ENCODE peak calls at places on chromosomes 2 and 18, in ten cellular contexts. One of them, this sample, is unnamed.

GRCh38 chr2:139949242-139949972 is 1169.2 kb upstream of the NXPH2 start:
- DNase-seq in stomach: no peak
- DNase-seq in spleen: no peak
- DNase-seq in HCT116: no peak
- DNase-seq in transverse colon: peak; percentile 49
- DNase-seq in vagina: no peak
- DNase-seq in K562: no peak
- DNase-seq in breast epithelium: no peak
- DNase-seq in sigmoid colon: no peak
- DNase-seq in HepG2: no peak
- DNase-seq in this sample: no peak

GRCh38 chr18:25830787-25831186 is 259.6 kb downstream of the SS18 start:
- DNase-seq in stomach: peak; percentile 34
- DNase-seq in K562: no peak
- DNase-seq in vagina: no peak
- DNase-seq in sigmoid colon: no peak
- DNase-seq in breast epithelium: no peak
- DNase-seq in HepG2: peak; percentile 2
- DNase-seq in transverse colon: no peak
- DNase-seq in spleen: no peak
- DNase-seq in HCT116: no peak
- DNase-seq in this sample: no peak

GRCh38 chr2:146246017-146246733 is 1598.7 kb upstream of the ACVR2A start:
- DNase-seq in vagina: no peak
- DNase-seq in HepG2: no peak
- DNase-seq in breast epithelium: no peak
- DNase-seq in spleen: no peak
- DNase-seq in stomach: no peak
- DNase-seq in sigmoid colon: no peak
- DNase-seq in K562: no peak
- DNase-seq in transverse colon: no peak
- DNase-seq in HCT116: no peak
- DNase-seq in this sample: no peak

GRCh38 chr2:150863691-150864090 is 376.2 kb upstream of the RND3 start:
- DNase-seq in HepG2: no peak
- DNase-seq in breast epithelium: no peak
- DNase-seq in K562: no peak
- DNase-seq in sigmoid colon: no peak
- DNase-seq in spleen: no peak
- DNase-seq in HCT116: no peak
- DNase-seq in stomach: no peak
- DNase-seq in vagina: no peak
- DNase-seq in transverse colon: no peak
- DNase-seq in this sample: no peak

GRCh38 chr2:54680397-54681032 is 42.9 kb upstream of the EML6 start:
- DNase-seq in HCT116: no peak
- DNase-seq in breast epithelium: no peak
- DNase-seq in stomach: no peak
- DNase-seq in HepG2: no peak
- DNase-seq in sigmoid colon: no peak
- DNase-seq in vagina: no peak
- DNase-seq in transverse colon: no peak
- DNase-seq in K562: no peak
- DNase-seq in spleen: no peak
- DNase-seq in this sample: no peak

GRCh38 chr18:23401400-23402347 is 51.4 kb upstream of the RIOK3 start:
- DNase-seq in vagina: no peak
- DNase-seq in HCT116: no peak
- DNase-seq in HepG2: peak; percentile 81
- DNase-seq in spleen: peak; percentile 80
- DNase-seq in stomach: peak; percentile 56
- DNase-seq in K562: no peak
- DNase-seq in breast epithelium: no peak
- DNase-seq in sigmoid colon: no peak
- DNase-seq in transverse colon: peak; percentile 47
- DNase-seq in this sample: no peak

GRCh38 chr18:8734496-8734895 is 29.1 kb downstream of the MTCL1 start:
- DNase-seq in K562: no peak
- DNase-seq in sigmoid colon: no peak
- DNase-seq in breast epithelium: no peak
- DNase-seq in spleen: no peak
- DNase-seq in vagina: no peak
- DNase-seq in HCT116: no peak
- DNase-seq in transverse colon: no peak
- DNase-seq in stomach: no peak
- DNase-seq in HepG2: no peak
- DNase-seq in this sample: no peak

GRCh38 chr2:220856486-220856885 is 715.6 kb downstream of the EPHA4 start:
- DNase-seq in breast epithelium: no peak
- DNase-seq in stomach: no peak
- DNase-seq in HepG2: no peak
- DNase-seq in vagina: no peak
- DNase-seq in spleen: no peak
- DNase-seq in K562: no peak
- DNase-seq in sigmoid colon: no peak
- DNase-seq in HCT116: no peak
- DNase-seq in transverse colon: no peak
- DNase-seq in this sample: no peak

GRCh38 chr2:45894211-45894610 is 242.7 kb downstream of the PRKCE start:
- DNase-seq in spleen: no peak
- DNase-seq in breast epithelium: no peak
- DNase-seq in stomach: no peak
- DNase-seq in K562: no peak
- DNase-seq in HepG2: no peak
- DNase-seq in vagina: no peak
- DNase-seq in HCT116: no peak
- DNase-seq in sigmoid colon: no peak
- DNase-seq in transverse colon: no peak
- DNase-seq in this sample: no peak

GRCh38 chr2:45891719-45892118 is 240.2 kb downstream of the PRKCE start:
- DNase-seq in spleen: no peak
- DNase-seq in transverse colon: no peak
- DNase-seq in sigmoid colon: no peak
- DNase-seq in HCT116: no peak
- DNase-seq in vagina: no peak
- DNase-seq in stomach: no peak
- DNase-seq in K562: no peak
- DNase-seq in HepG2: no peak
- DNase-seq in breast epithelium: peak; percentile 78
- DNase-seq in this sample: no peak

GRCh38 chr2:45892757-45893156 is 241.3 kb downstream of the PRKCE start:
- DNase-seq in K562: no peak
- DNase-seq in HCT116: no peak
- DNase-seq in HepG2: no peak
- DNase-seq in transverse colon: no peak
- DNase-seq in sigmoid colon: no peak
- DNase-seq in vagina: no peak
- DNase-seq in breast epithelium: no peak
- DNase-seq in stomach: no peak
- DNase-seq in spleen: no peak
- DNase-seq in this sample: no peak

GRCh38 chr2:45890819-45891218 is 239.3 kb downstream of the PRKCE start:
- DNase-seq in stomach: no peak
- DNase-seq in vagina: no peak
- DNase-seq in transverse colon: no peak
- DNase-seq in HepG2: no peak
- DNase-seq in K562: no peak
- DNase-seq in HCT116: no peak
- DNase-seq in sigmoid colon: no peak
- DNase-seq in breast epithelium: no peak
- DNase-seq in spleen: no peak
- DNase-seq in this sample: no peak

DNA sequence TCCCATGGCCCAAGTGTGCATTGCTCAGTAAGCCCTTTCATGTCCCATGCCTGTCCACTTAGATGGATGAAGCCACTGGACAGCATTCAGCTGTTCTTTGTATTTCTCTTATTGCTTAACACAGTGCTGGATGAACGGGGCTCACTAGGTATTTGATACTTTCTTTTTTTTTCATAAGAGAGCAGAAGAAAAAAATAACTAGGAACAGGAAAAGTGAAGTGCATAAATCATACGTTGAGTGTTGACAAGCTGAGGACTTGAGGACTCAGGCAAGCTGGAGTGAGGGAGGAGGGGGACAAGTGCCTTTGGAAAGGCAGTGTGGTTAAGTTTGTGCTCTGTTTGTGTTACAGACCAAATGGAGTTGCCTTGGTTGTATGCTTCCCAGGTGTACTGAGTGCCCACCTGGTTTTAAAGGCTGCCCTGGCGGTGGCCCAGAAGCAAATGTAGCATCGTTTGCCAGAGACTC is 240.8 kb downstream of the PRKCE start:
- DNase-seq in stomach: no peak
- DNase-seq in sigmoid colon: no peak
- DNase-seq in transverse colon: no peak
- DNase-seq in HepG2: no peak
- DNase-seq in K562: no peak
- DNase-seq in spleen: no peak
- DNase-seq in breast epithelium: no peak
- DNase-seq in vagina: no peak
- DNase-seq in HCT116: no peak
- DNase-seq in this sample: no peak
- TF ChIP-seq POLR2AphosphoS5 in stomach: no peak
- TF ChIP-seq POLR2AphosphoS5 in sigmoid colon: no peak
- TF ChIP-seq POLR2AphosphoS5 in transverse colon: no peak
- TF ChIP-seq POLR2AphosphoS5 in HepG2: no peak
- TF ChIP-seq POLR2AphosphoS5 in K562: no peak
- TF ChIP-seq POLR2AphosphoS5 in spleen: no peak
- TF ChIP-seq POLR2AphosphoS5 in breast epithelium: no peak
- TF ChIP-seq POLR2AphosphoS5 in vagina: no peak
- TF ChIP-seq POLR2AphosphoS5 in HCT116: no peak
- TF ChIP-seq POLR2AphosphoS5 in this sample: no peak

DNA sequence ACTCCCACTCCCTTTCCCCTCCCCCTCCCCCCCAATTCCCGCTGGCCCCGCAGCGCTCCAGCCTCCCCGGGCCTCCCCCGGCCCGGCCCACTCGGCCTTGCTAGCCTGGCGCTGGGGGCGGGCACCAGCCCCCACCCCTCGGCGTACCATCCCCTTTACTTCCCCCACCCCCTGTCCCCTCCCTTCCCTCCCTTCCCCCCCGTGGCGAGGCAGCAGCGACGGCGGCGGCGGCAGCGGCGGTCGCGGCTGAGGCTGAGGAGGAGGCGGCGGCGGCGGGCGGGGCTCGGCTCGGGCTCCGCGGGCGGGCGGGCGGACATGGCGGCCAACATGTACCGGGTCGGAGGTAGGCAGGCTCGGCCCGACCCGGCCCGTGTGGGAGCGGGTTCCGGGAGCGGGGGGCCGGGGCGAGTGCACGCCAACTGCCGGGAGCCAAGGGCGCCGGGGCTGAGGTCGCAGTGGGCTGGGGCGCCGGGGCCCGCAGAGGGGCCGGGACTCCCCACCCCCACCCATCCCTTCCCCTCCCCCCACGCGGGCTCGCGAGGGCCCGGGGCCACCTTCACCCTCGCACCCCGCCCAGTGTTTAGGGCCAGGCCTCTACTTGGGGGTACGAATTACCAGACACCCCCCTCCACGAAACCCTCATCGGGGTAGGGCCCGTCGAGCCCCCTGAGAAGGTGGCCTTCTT is at the start of gene MTA3:
- DNase-seq in transverse colon: peak; percentile 71
- DNase-seq in spleen: peak; percentile 92
- DNase-seq in sigmoid colon: peak; percentile 75
- DNase-seq in HCT116: no peak
- DNase-seq in HepG2: peak; percentile 27
- DNase-seq in K562: peak; percentile 73
- DNase-seq in breast epithelium: peak; percentile 40
- DNase-seq in stomach: peak; percentile 71
- DNase-seq in vagina: no peak
- DNase-seq in this sample: peak; percentile 84
- TF ChIP-seq POLR2A in transverse colon: no peak
- TF ChIP-seq POLR2A in spleen: no peak
- TF ChIP-seq POLR2A in sigmoid colon: no peak
- TF ChIP-seq POLR2A in HCT116: no peak
- TF ChIP-seq POLR2A in HepG2: no peak
- TF ChIP-seq POLR2A in K562: no peak
- TF ChIP-seq POLR2A in breast epithelium: no peak
- TF ChIP-seq POLR2A in stomach: no peak
- TF ChIP-seq POLR2A in vagina: no peak
- TF ChIP-seq POLR2A in this sample: no peak

DNA sequence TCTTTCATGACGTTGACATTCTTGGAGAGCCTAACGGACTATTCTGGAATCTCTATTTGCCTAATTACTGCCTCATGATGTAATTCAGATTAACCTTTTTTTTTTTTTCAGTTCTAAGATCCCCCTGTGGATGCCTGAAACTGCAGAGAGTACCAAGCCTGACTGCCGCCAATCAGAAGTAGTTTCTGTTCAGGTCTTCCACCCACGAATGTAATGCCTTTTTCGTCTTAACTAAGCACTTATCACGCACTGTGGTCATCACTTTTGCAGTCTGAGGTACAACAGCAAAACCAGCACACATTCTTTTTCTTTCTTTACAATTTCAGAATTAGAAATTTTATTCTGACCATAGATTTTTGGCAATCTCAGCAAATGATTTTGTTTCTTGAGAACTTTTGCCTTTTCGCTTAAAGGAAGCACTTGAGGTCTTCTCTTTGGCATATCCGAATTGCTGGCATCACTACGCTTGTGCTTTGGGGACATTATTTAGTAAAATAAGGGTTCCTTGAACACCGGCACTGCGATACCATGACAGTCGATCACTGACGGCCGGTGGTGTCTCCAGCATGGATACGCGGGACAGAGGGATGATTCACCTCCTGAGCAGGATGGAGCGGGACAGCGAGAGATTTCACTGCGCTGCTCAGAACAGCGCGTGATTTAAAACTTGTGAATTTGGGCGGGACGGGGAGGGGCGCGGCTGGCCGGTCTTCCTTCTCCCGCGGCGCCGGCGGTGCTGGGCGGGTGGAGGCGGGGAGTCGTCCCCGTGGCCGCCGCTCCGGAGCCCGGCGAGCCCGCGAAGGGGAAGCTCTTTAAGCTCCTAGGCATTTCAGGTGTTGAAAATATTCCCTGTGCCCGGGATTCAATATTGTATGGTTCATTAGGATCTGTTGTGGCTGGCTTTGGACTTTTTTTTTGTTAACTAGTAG is 32.0 kb upstream of the GPR55 start:
- DNase-seq in transverse colon: peak; percentile 64
- DNase-seq in HCT116: peak; percentile 42
- DNase-seq in HepG2: no peak
- DNase-seq in K562: peak; percentile 18
- DNase-seq in breast epithelium: peak; percentile 34
- DNase-seq in sigmoid colon: no peak
- DNase-seq in spleen: no peak
- DNase-seq in vagina: no peak
- DNase-seq in stomach: peak; percentile 46
- DNase-seq in this sample: no peak
- TF ChIP-seq POLR2AphosphoS5 in transverse colon: no peak
- TF ChIP-seq POLR2AphosphoS5 in HCT116: peak; percentile 25
- TF ChIP-seq POLR2AphosphoS5 in HepG2: no peak
- TF ChIP-seq POLR2AphosphoS5 in K562: no peak
- TF ChIP-seq POLR2AphosphoS5 in breast epithelium: no peak
- TF ChIP-seq POLR2AphosphoS5 in sigmoid colon: no peak
- TF ChIP-seq POLR2AphosphoS5 in spleen: peak; percentile 23
- TF ChIP-seq POLR2AphosphoS5 in vagina: no peak
- TF ChIP-seq POLR2AphosphoS5 in stomach: no peak
- TF ChIP-seq POLR2AphosphoS5 in this sample: no peak

DNA sequence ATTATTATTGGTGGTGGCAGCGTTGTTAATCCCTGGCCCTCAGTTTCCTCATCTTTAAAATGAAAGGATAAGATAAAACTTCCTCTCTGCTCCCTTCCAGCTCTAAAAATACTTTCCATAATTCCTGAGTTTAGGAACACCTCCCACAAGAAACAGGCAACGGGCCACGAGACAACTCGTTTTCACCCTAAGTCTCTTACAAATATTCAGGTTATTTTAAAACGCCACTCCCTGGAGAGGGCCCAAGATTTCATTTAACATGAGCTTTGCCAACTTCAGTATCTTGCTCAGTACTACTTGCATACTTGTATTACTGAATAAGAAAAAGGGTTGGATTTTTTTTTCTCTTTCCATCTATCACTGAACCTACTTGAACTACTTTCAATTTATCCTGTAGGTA is 611.1 kb upstream of the FANCL start:
- DNase-seq in spleen: no peak
- DNase-seq in breast epithelium: no peak
- DNase-seq in stomach: no peak
- DNase-seq in K562: no peak
- DNase-seq in HCT116: no peak
- DNase-seq in sigmoid colon: no peak
- DNase-seq in transverse colon: no peak
- DNase-seq in HepG2: no peak
- DNase-seq in vagina: no peak
- DNase-seq in this sample: no peak
- TF ChIP-seq POLR2A in spleen: no peak
- TF ChIP-seq POLR2A in breast epithelium: no peak
- TF ChIP-seq POLR2A in stomach: no peak
- TF ChIP-seq POLR2A in K562: no peak
- TF ChIP-seq POLR2A in HCT116: no peak
- TF ChIP-seq POLR2A in sigmoid colon: no peak
- TF ChIP-seq POLR2A in transverse colon: no peak
- TF ChIP-seq POLR2A in HepG2: no peak
- TF ChIP-seq POLR2A in vagina: no peak
- TF ChIP-seq POLR2A in this sample: no peak

This sample was measured in suprapubic skin.